ENCODE peak calls at places on chromosome 3, in ten cellular contexts. J, Y, D, E, F, I, P, N, L and S are unnamed samples. For H3K4me1, the result is how much of the 10 kb centered on the place peaks cover.

GRCh38 chr3:100709840-100710235 is 544 bp downstream of the TFG start:
- DNase-seq in J (peak), Y (peak), D (peak), E (peak), F (peak), I (peak), P (peak), N (peak), L (peak), S (peak)

GRCh38 chr3:40745381-40746106 is 220.8 kb downstream of the ZNF621 start:
- DNase-seq in J (no peak), Y (no peak), D (no peak), E (no peak), F (no peak), I (no peak), P (no peak), N (no peak), L (no peak), S (no peak)

GRCh38 chr3:156140196-156140595 is 19.8 kb downstream of the KCNAB1 start:
- DNase-seq in J (no peak), Y (no peak), D (no peak), E (no peak), F (no peak), I (no peak), P (no peak), N (no peak), L (no peak), S (no peak)

GRCh38 chr3:15629860-15630597 is 28.5 kb downstream of the BTD start:
- DNase-seq in J (peak), Y (peak), D (peak), E (peak), F (peak), I (peak), P (peak), N (peak), L (peak), S (peak)

GRCh38 chr3:188152660-188153497 is 1.1 kb upstream of the LPP start:
- DNase-seq in J (peak), Y (peak), D (peak), E (peak), F (peak), I (peak), P (peak), N (no peak), L (no peak), S (peak)

GRCh38 chr3:11080492-11080891 is 73.8 kb upstream of the HRH1 start:
- DNase-seq in J (no peak), Y (no peak), D (no peak), E (no peak), F (no peak), I (peak), P (no peak), N (no peak), L (no peak), S (no peak)

GRCh38 chr3:30696403-30696819 is 90.0 kb downstream of the TGFBR2 start:
- DNase-seq in J (no peak), Y (peak), D (no peak), E (no peak), F (no peak), I (no peak), P (no peak), N (no peak), L (no peak), S (no peak)

GRCh38 chr3:157248590-157249425 is 88.9 kb upstream of the CCNL1 start:
- DNase-seq in J (peak), Y (peak), D (no peak), E (peak), F (no peak), I (peak), P (no peak), N (no peak), L (no peak), S (no peak)

GRCh38 chr3:78732893-78733292 is 1034.9 kb downstream of the ROBO1 start:
- DNase-seq in J (no peak), Y (no peak), D (no peak), E (no peak), F (no peak), I (no peak), P (no peak), N (no peak), L (no peak), S (no peak)

GRCh38 chr3:72830452-72831217 is 17.6 kb downstream of the SHQ1 start:
- DNase-seq in J (peak), Y (no peak), D (no peak), E (peak), F (no peak), I (no peak), P (no peak), N (no peak), L (no peak), S (no peak)

GRCh38 chr3:50274371-50275104 is 4.3 kb upstream of the LSMEM2 start:
- DNase-seq in J (peak), Y (peak), D (peak), E (peak), F (peak), I (peak), P (peak), N (peak), L (peak), S (no peak)

GRCh38 chr3:10557250-10557649 is 51.9 kb upstream of the ATP2B2 start:
- DNase-seq in J (no peak), Y (no peak), D (no peak), E (no peak), F (no peak), I (no peak), P (no peak), N (no peak), L (no peak), S (no peak)

GRCh38 chr3:48756640-48757039 is 39.6 kb upstream of the IP6K2 start:
- DNase-seq in J (peak), Y (no peak), D (no peak), E (no peak), F (no peak), I (no peak), P (no peak), N (no peak), L (no peak), S (no peak)

GRCh38 chr3:182364723-182365650 is 428.3 kb upstream of the ATP11B start:
- DNase-seq in J (peak), Y (no peak), D (no peak), E (no peak), F (no peak), I (peak), P (no peak), N (peak), L (no peak), S (no peak)

GRCh38 chr3:88180398-88180999 is 30.7 kb downstream of the C3orf38 start:
- DNase-seq in J (peak), Y (no peak), D (peak), E (peak), F (no peak), I (peak), P (no peak), N (no peak), L (peak), S (no peak)

GRCh38 chr3:85316252-85316651 is 357.5 kb downstream of the CADM2 start:
- DNase-seq in J (no peak), Y (no peak), D (no peak), E (no peak), F (no peak), I (no peak), P (no peak), N (no peak), L (no peak), S (no peak)

GRCh38 chr3:101852315-101852714 is 3.0 kb downstream of the NFKBIZ start:
- DNase-seq in J (no peak), Y (no peak), D (no peak), E (no peak), F (no peak), I (no peak), P (no peak), N (no peak), L (no peak), S (no peak)

GRCh38 chr3:194682651-194683310 is 2.9 kb upstream of the FAM43A start:
- DNase-seq in J (peak), Y (peak), D (peak), E (peak), F (peak), I (peak), P (peak), N (peak), L (peak), S (peak)

GRCh38 chr3:193831495-193832455 is 238.8 kb downstream of the OPA1 start:
- DNase-seq in J (peak), Y (no peak), D (peak), E (no peak), F (no peak), I (peak), P (no peak), N (no peak), L (no peak), S (no peak)

GRCh38 chr3:120416868-120417267 is 33.9 kb downstream of the FSTL1 start:
- DNase-seq in J (no peak), Y (peak), D (no peak), E (no peak), F (no peak), I (no peak), P (no peak), N (no peak), L (no peak), S (no peak)

GRCh38 chr3:47622648-47623047 is 44.0 kb upstream of the CSPG5 start:
- DNase-seq in J (no peak), Y (no peak), D (no peak), E (no peak), F (no peak), I (no peak), P (no peak), N (no peak), L (no peak), S (no peak)

GRCh38 chr3:52844290-52844985 is 9.6 kb upstream of the MUSTN1 start:
- DNase-seq in J (no peak), Y (no peak), D (no peak), E (no peak), F (no peak), I (no peak), P (no peak), N (no peak), L (no peak), S (no peak)

GRCh38 chr3:155362808-155363689 is 69.6 kb upstream of the STRIT1 start:
- DNase-seq in J (peak), Y (no peak), D (no peak), E (no peak), F (no peak), I (no peak), P (no peak), N (no peak), L (no peak), S (no peak)

GRCh38 chr3:133987933-133988484 is 41.7 kb downstream of the SLCO2A1 start:
- DNase-seq in J (no peak), Y (no peak), D (no peak), E (no peak), F (no peak), I (no peak), P (no peak), N (no peak), L (no peak), S (no peak)

GRCh38 chr3:196640501-196640968 is 1.0 kb downstream of the NRROS start:
- DNase-seq in J (no peak), Y (no peak), D (no peak), E (no peak), F (peak), I (no peak), P (no peak), N (no peak), L (no peak), S (no peak)

GRCh38 chr3:131898346-131898745 is 136.5 kb downstream of the CPNE4 start:
- DNase-seq in J (no peak), Y (no peak), D (no peak), E (no peak), F (no peak), I (no peak), P (no peak), N (no peak), L (no peak), S (no peak)

GRCh38 chr3:31974454-31974853 is 6.6 kb downstream of the OSBPL10 start:
- DNase-seq in J (peak), Y (no peak), D (no peak), E (peak), F (no peak), I (no peak), P (no peak), N (no peak), L (no peak), S (no peak)

GRCh38 chr3:173397161-173398110 is at the start of gene NLGN1:
- DNase-seq in J (peak), Y (peak), D (no peak), E (peak), F (no peak), I (peak), P (peak), N (no peak), L (no peak), S (peak)

GRCh38 chr3:184078851-184079250 is 18.0 kb upstream of the HTR3E start:
- DNase-seq in J (peak), Y (no peak), D (no peak), E (peak), F (no peak), I (no peak), P (no peak), N (no peak), L (no peak), S (no peak)

GRCh38 chr3:158330820-158331219 is 220.9 kb downstream of the RSRC1 start:
- DNase-seq in J (peak), Y (no peak), D (no peak), E (peak), F (no peak), I (peak), P (no peak), N (no peak), L (no peak), S (no peak)

GRCh38 chr3:196406806-196407470 is 25.3 kb downstream of the UBXN7 start:
- DNase-seq in J (peak), Y (no peak), D (no peak), E (peak), F (no peak), I (no peak), P (no peak), N (no peak), L (no peak), S (no peak)

GRCh38 chr3:122245513-122246174 is 62.2 kb downstream of the CASR start:
- DNase-seq in J (peak), Y (no peak), D (peak), E (peak), F (no peak), I (peak), P (no peak), N (peak), L (no peak), S (no peak)

GRCh38 chr3:98242155-98242554 is 21.9 kb upstream of the OR5H6 start:
- DNase-seq in J (no peak), Y (no peak), D (no peak), E (no peak), F (no peak), I (no peak), P (no peak), N (no peak), L (no peak), S (no peak)
- H3K4me3 ChIP-seq in J (no peak), Y (no peak), D (no peak), E (no peak), F (no peak), I (no peak), P (no peak), N (no peak), L (no peak), S (no peak)

GRCh38 chr3:45365060-45365459 is 23.3 kb upstream of the LARS2 start:
- DNase-seq in J (peak), Y (no peak), D (no peak), E (peak), F (no peak), I (peak), P (no peak), N (no peak), L (no peak), S (no peak)
- H3K4me1 ChIP-seq in J (under half), Y (under half), D (under half), E (under half), F (under half), I (under half), P (under half), N (under half), L (under half), S (under half)

GRCh38 chr3:9184464-9184835 is 65.0 kb downstream of the SRGAP3 start:
- DNase-seq in J (no peak), Y (no peak), D (no peak), E (no peak), F (no peak), I (no peak), P (no peak), N (no peak), L (no peak), S (no peak)

GRCh38 chr3:9185046-9185445 is 64.4 kb downstream of the SRGAP3 start:
- DNase-seq in J (no peak), Y (no peak), D (no peak), E (no peak), F (no peak), I (no peak), P (no peak), N (no peak), L (no peak), S (no peak)

GRCh38 chr3:9183011-9183410 is 66.4 kb downstream of the SRGAP3 start:
- DNase-seq in J (no peak), Y (no peak), D (no peak), E (no peak), F (no peak), I (no peak), P (no peak), N (no peak), L (no peak), S (no peak)

GRCh38 chr3:9185701-9186100 is 63.7 kb downstream of the SRGAP3 start:
- DNase-seq in J (no peak), Y (no peak), D (no peak), E (no peak), F (no peak), I (no peak), P (no peak), N (no peak), L (no peak), S (no peak)

GRCh38 chr3:9183811-9184463 is 65.5 kb downstream of the SRGAP3 start:
- DNase-seq in J (no peak), Y (no peak), D (no peak), E (no peak), F (no peak), I (no peak), P (no peak), N (no peak), L (no peak), S (no peak)
- H3K4me3 ChIP-seq in J (no peak), Y (no peak), D (no peak), E (no peak), F (no peak), I (no peak), P (no peak), N (no peak), L (no peak), S (no peak)

DNA sequence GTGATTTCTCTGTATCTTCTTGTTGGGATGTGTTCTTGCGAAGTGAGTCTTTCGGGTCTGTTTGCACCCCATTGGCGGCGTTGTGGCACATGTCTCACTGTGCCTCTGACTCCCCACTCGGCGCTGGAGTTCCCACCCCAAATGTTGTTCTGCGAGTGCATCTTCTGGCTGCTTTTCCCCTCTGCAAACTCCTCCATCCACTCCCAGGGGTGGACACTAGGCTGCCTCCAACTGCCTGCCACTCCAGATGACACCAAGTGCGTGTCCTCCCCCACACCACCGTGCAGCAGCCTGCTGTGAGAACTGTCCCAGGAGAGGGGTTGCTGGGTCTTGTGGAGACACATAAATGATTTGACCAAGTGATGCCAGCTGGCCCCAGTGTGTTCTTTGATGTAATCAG is 17.6 kb downstream of the EFCC1 start:
- DNase-seq in J (no peak), Y (no peak), D (no peak), E (no peak), F (no peak), I (no peak), P (no peak), N (no peak), L (no peak), S (no peak)
- H3K4me1 ChIP-seq in J (under half), Y (under half), D (under half), E (under half), F (under half), I (under half), P (under half), N (under half), L (under half), S (half or more)

GRCh38 chr3:169867584-169868211 is 2.0 kb downstream of the LRRC31 start:
- DNase-seq in J (no peak), Y (no peak), D (no peak), E (no peak), F (no peak), I (no peak), P (no peak), N (no peak), L (no peak), S (no peak)

GRCh38 chr3:169865176-169865800 is 4.4 kb downstream of the LRRC31 start:
- DNase-seq in J (no peak), Y (no peak), D (peak), E (no peak), F (no peak), I (no peak), P (no peak), N (no peak), L (peak), S (no peak)

GRCh38 chr3:169871129-169871886 is 1.6 kb upstream of the LRRC31 start:
- DNase-seq in J (no peak), Y (no peak), D (peak), E (no peak), F (no peak), I (peak), P (no peak), N (no peak), L (peak), S (peak)

GRCh38 chr3:169869484-169870304 is at the start of gene LRRC31:
- DNase-seq in J (no peak), Y (no peak), D (no peak), E (no peak), F (no peak), I (no peak), P (no peak), N (no peak), L (no peak), S (no peak)

DNA sequence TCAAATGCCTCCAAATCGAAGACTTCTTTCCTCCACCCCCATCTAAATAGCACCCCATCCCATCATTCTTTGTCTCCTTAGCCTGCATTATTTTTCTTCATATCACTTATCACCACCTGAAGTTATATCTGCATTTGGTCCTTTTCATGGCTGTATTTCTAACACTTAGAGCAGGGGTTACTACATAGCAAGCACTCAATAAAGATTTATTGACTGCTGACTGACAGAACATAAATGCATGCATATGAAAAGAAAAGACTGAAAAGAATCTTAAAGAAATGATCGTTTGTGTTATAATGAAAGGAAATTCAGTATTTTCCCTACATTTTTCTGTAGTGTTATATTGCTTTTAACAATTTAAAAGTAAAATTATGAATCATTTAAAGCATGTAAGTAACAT is 1.4 kb downstream of the LRRC31 start:
- DNase-seq in J (no peak), Y (no peak), D (no peak), E (no peak), F (no peak), I (no peak), P (no peak), N (no peak), L (no peak), S (no peak)
- H3K4me3 ChIP-seq in J (no peak), Y (no peak), D (no peak), E (no peak), F (no peak), I (no peak), P (no peak), N (no peak), L (no peak), S (no peak)

GRCh38 chr3:82144811-82145210 is 383.4 kb upstream of the GBE1 start:
- DNase-seq in J (no peak), Y (no peak), D (no peak), E (no peak), F (no peak), I (no peak), P (no peak), N (no peak), L (no peak), S (no peak)
- H3K4me1 ChIP-seq in J (under half), Y (under half), D (under half), E (under half), F (under half), I (under half), P (under half), N (under half), L (under half), S (under half)

GRCh38 chr3:61996351-61996750 is 377.0 kb downstream of the FEZF2 start:
- DNase-seq in J (no peak), Y (no peak), D (no peak), E (no peak), F (no peak), I (peak), P (no peak), N (no peak), L (no peak), S (no peak)

GRCh38 chr3:61991706-61992105 is 381.6 kb downstream of the FEZF2 start:
- DNase-seq in J (no peak), Y (no peak), D (no peak), E (no peak), F (no peak), I (no peak), P (no peak), N (no peak), L (no peak), S (no peak)

GRCh38 chr3:61997112-61997511 is 376.2 kb downstream of the FEZF2 start:
- DNase-seq in J (no peak), Y (no peak), D (no peak), E (peak), F (no peak), I (no peak), P (no peak), N (no peak), L (no peak), S (no peak)
- H3K4me3 ChIP-seq in J (no peak), Y (no peak), D (no peak), E (no peak), F (no peak), I (no peak), P (no peak), N (no peak), L (no peak), S (no peak)

GRCh38 chr3:127689266-127689860 is 16.6 kb downstream of the ABTB1 start:
- DNase-seq in J (peak), Y (peak), D (no peak), E (no peak), F (no peak), I (no peak), P (no peak), N (no peak), L (no peak), S (no peak)
- H3K4me1 ChIP-seq in J (under half), Y (under half), D (under half), E (under half), F (under half), I (under half), P (under half), N (under half), L (under half), S (under half)

DNA sequence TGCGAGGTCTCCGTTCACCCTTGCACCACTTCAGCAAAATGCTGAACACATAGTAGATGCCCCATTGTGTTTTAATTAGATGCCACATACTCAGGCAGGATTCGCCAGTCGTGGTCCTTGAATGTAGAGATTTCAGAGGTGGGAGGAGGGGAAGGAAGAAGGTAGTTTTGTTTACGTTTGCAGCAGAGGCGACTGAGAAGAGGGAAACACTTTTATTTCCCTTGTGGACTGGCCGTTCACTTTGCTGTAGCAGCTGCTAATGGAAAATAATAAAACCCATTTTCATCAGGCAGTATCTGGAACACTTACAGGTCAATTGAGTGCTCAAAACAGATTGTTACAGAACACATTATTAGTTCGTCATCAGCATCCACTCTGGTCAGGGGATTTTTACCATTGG is 262.8 kb upstream of the TBL1XR1 start:
- DNase-seq in J (no peak), Y (no peak), D (no peak), E (no peak), F (no peak), I (no peak), P (no peak), N (no peak), L (no peak), S (no peak)
- H3K4me3 ChIP-seq in J (no peak), Y (no peak), D (no peak), E (no peak), F (no peak), I (no peak), P (no peak), N (no peak), L (no peak), S (no peak)